ENCODE peak calls at places on chromosomes 4 and X, in eight cellular contexts. E, O, V, I, W, X, F and Q are unnamed samples.

GRCh38 chr4:85210353-85210752 is 243.9 kb upstream of the WDFY3 start:
- DNase-seq in E (no peak), O (no peak), V (no peak), I (no peak), W (no peak), X (peak; percentile 8), F (no peak), Q (no peak)

GRCh38 chrX:39559229-39559628 is 538.5 kb downstream of the BCOR start:
- DNase-seq in E (no peak), O (no peak), V (no peak), I (no peak), W (no peak), X (peak; percentile 8), F (no peak), Q (no peak)

GRCh38 chrX:134948333-134949241 is 42.2 kb upstream of the SMIM10 start:
- DNase-seq in E (no peak), O (peak; percentile 20), V (no peak), I (no peak), W (peak; percentile 83), X (peak; percentile 78), F (peak; percentile 74), Q (no peak)

GRCh38 chrX:122582280-122582679 is 601.8 kb upstream of the GRIA3 start:
- DNase-seq in E (no peak), O (no peak), V (no peak), I (no peak), W (no peak), X (no peak), F (no peak), Q (no peak)

GRCh38 chr4:128354205-128354821 is 66.7 kb upstream of the PGRMC2 start:
- DNase-seq in E (no peak), O (no peak), V (no peak), I (peak; percentile 24), W (peak; percentile 87), X (peak; percentile 99), F (peak; percentile 75), Q (no peak)

GRCh38 chr4:39544580-39545315 is 17.5 kb upstream of the UGDH start:
- DNase-seq in E (no peak), O (no peak), V (no peak), I (no peak), W (no peak), X (peak; percentile 34), F (no peak), Q (no peak)

GRCh38 chr4:98314791-98315565 is 53.8 kb downstream of the RAP1GDS1 start:
- DNase-seq in E (no peak), O (no peak), V (no peak), I (no peak), W (no peak), X (peak; percentile 47), F (no peak), Q (no peak)

GRCh38 chr4:24924309-24924781 is 11.5 kb upstream of the CCDC149 start:
- DNase-seq in E (no peak), O (no peak), V (no peak), I (no peak), W (peak; percentile 94), X (peak; percentile 96), F (no peak), Q (no peak)

GRCh38 chr4:175739612-175740011 is 72.5 kb downstream of the GPM6A start:
- DNase-seq in E (no peak), O (no peak), V (no peak), I (no peak), W (no peak), X (no peak), F (no peak), Q (no peak)

GRCh38 chr4:110527156-110527555 is 51.2 kb downstream of the ENPEP start:
- DNase-seq in E (no peak), O (no peak), V (no peak), I (no peak), W (no peak), X (no peak), F (no peak), Q (no peak)

GRCh38 chr4:82726601-82727000 is 72.0 kb downstream of the SCD5 start:
- DNase-seq in E (no peak), O (no peak), V (no peak), I (no peak), W (no peak), X (no peak), F (no peak), Q (no peak)

GRCh38 chrX:119690921-119691716 is 1.8 kb downstream of the SEPTIN6 start:
- DNase-seq in E (peak; percentile 56), O (no peak), V (no peak), I (no peak), W (peak; percentile 60), X (no peak), F (no peak), Q (peak; percentile 60)

GRCh38 chrX:24392709-24393108 is 32.3 kb downstream of the SUPT20HL1 start:
- DNase-seq in E (no peak), O (no peak), V (no peak), I (no peak), W (peak; percentile 66), X (no peak), F (no peak), Q (no peak)

GRCh38 chr4:48254381-48255072 is 15.1 kb downstream of the TEC start:
- DNase-seq in E (no peak), O (no peak), V (no peak), I (no peak), W (peak; percentile 73), X (peak; percentile 87), F (no peak), Q (no peak)

GRCh38 chr4:67035501-67035900 is 509.8 kb downstream of the CENPC start:
- DNase-seq in E (no peak), O (no peak), V (no peak), I (no peak), W (peak; percentile 61), X (peak; percentile 84), F (no peak), Q (no peak)

GRCh38 chr4:169348541-169348940 is 77.8 kb upstream of the SH3RF1 start:
- DNase-seq in E (no peak), O (no peak), V (peak; percentile 16), I (no peak), W (no peak), X (no peak), F (no peak), Q (no peak)